ENCODE peak calls at places on chromosome 19, in seven cellular contexts. N, R, D, U, S, G and W are unnamed samples.
A peak's percentile ranks its signal among the peaks of the same experiment; 100 is the strongest.

GRCh38 chr19:45528744-45529453 is 21.6 kb downstream of the VASP start:
- DNase-seq in N (peak; percentile 36), R (peak; percentile 75), D (peak; percentile 43), U (no peak), S (no peak), G (peak; percentile 43), W (no peak)

GRCh38 chr19:38851622-38852230 is 1.9 kb upstream of the HNRNPL start:
- DNase-seq in N (peak; percentile 95), R (peak; percentile 94), D (peak; percentile 97), U (peak; percentile 86), S (peak; percentile 94), G (peak; percentile 96), W (no peak)

GRCh38 chr19:17234911-17235617 is 9.0 kb downstream of the OCEL1 start:
- DNase-seq in N (peak; percentile 79), R (peak; percentile 44), D (peak; percentile 43), U (no peak), S (peak; percentile 71), G (peak; percentile 48), W (no peak)

GRCh38 chr19:48746738-48747575 is at the start of gene IZUMO1:
- DNase-seq in N (peak; percentile 72), R (peak; percentile 77), D (peak; percentile 91), U (peak; percentile 68), S (peak; percentile 95), G (peak; percentile 97), W (no peak)

GRCh38 chr19:1862424-1863307 is 713 bp downstream of the KLF16 start:
- DNase-seq in N (peak; percentile 66), R (no peak), D (peak; percentile 57), U (no peak), S (peak; percentile 56), G (no peak), W (no peak)

GRCh38 chr19:10074153-10074552 is 12.0 kb upstream of the SHFL start:
- DNase-seq in N (peak; percentile 66), R (no peak), D (no peak), U (no peak), S (peak; percentile 60), G (peak; percentile 36), W (no peak)

GRCh38 chr19:51714848-51715247 is 8.9 kb downstream of the HAS1 start:
- DNase-seq in N (no peak), R (no peak), D (no peak), U (no peak), S (no peak), G (peak; percentile 42), W (no peak)

GRCh38 chr19:51637362-51637978 is 7.3 kb upstream of the SIGLEC5 start:
- DNase-seq in N (no peak), R (no peak), D (no peak), U (no peak), S (peak; percentile 33), G (peak; percentile 23), W (no peak)

GRCh38 chr19:33502991-33503790 is 18.4 kb downstream of the PEPD start:
- DNase-seq in N (no peak), R (no peak), D (peak; percentile 9), U (no peak), S (no peak), G (no peak), W (no peak)

GRCh38 chr19:10927691-10928562 is 512 bp downstream of the YIPF2 start:
- DNase-seq in N (no peak), R (no peak), D (no peak), U (no peak), S (no peak), G (no peak), W (no peak)

GRCh38 chr19:41233748-41234240 is 14.8 kb downstream of the AXL start:
- DNase-seq in N (no peak), R (peak; percentile 28), D (peak; percentile 50), U (peak; percentile 31), S (no peak), G (no peak), W (no peak)

GRCh38 chr19:38928406-38929001 is 2.1 kb downstream of the SARS2 start:
- DNase-seq in N (no peak), R (no peak), D (no peak), U (no peak), S (no peak), G (no peak), W (no peak)

GRCh38 chr19:50050406-50051223 is 24.8 kb downstream of the ZNF473 start:
- DNase-seq in N (peak; percentile 90), R (peak; percentile 82), D (peak; percentile 89), U (peak; percentile 75), S (peak; percentile 39), G (peak; percentile 85), W (peak; percentile 61)

GRCh38 chr19:47309608-47310007 is at the start of gene C5AR1:
- DNase-seq in N (no peak), R (no peak), D (peak; percentile 62), U (peak; percentile 12), S (peak; percentile 18), G (no peak), W (no peak)

GRCh38 chr19:41392775-41393174 is 4.4 kb downstream of the EXOSC5 start:
- DNase-seq in N (no peak), R (no peak), D (no peak), U (no peak), S (no peak), G (no peak), W (no peak)

GRCh38 chr19:7492142-7493055 is 3.6 kb upstream of the PEX11G start:
- DNase-seq in N (peak; percentile 75), R (no peak), D (no peak), U (no peak), S (peak; percentile 56), G (peak; percentile 78), W (no peak)

GRCh38 chr19:48244289-48244688 is 11.4 kb downstream of the CARD8 start:
- DNase-seq in N (peak; percentile 51), R (no peak), D (no peak), U (no peak), S (peak; percentile 75), G (peak; percentile 41), W (no peak)

GRCh38 chr19:54209058-54209747 is 8.5 kb downstream of the RPS9 start:
- DNase-seq in N (peak; percentile 58), R (no peak), D (no peak), U (peak; percentile 65), S (peak; percentile 57), G (no peak), W (no peak)